ENCODE peak calls at places on chromosomes 1 and 21, in seven cellular contexts. One of them, this sample, is unnamed.

GRCh38 chr21:44530903-44531605 is 8.9 kb downstream of the KRTAP10-1 start:
- DNase-seq in NCI-H1694: no peak
- DNase-seq in EH: no peak
- DNase-seq in iPS-NIHi11: no peak
- DNase-seq in GM10248: no peak
- DNase-seq in T-helper 22 cell: no peak
- DNase-seq in Kasumi-1: no peak
- DNase-seq in this sample: no peak

GRCh38 chr21:41686664-41687063 is 80.2 kb downstream of the RIPK4 start:
- DNase-seq in NCI-H1694: no peak
- DNase-seq in EH: no peak
- DNase-seq in iPS-NIHi11: no peak
- DNase-seq in GM10248: no peak
- DNase-seq in T-helper 22 cell: no peak
- DNase-seq in Kasumi-1: no peak
- DNase-seq in this sample: no peak

GRCh38 chr21:36630485-36631206 is 68.3 kb upstream of the SIM2 start:
- DNase-seq in NCI-H1694: peak; percentile 79
- DNase-seq in EH: peak; percentile 51
- DNase-seq in iPS-NIHi11: peak; percentile 92
- DNase-seq in GM10248: peak; percentile 74
- DNase-seq in T-helper 22 cell: peak; percentile 1
- DNase-seq in Kasumi-1: peak; percentile 44
- DNase-seq in this sample: peak; percentile 38

GRCh38 chr1:209768354-209768774 is 12.5 kb downstream of the TRAF3IP3 start:
- DNase-seq in NCI-H1694: no peak
- DNase-seq in EH: no peak
- DNase-seq in iPS-NIHi11: no peak
- DNase-seq in GM10248: peak; percentile 83
- DNase-seq in T-helper 22 cell: peak; percentile 70
- DNase-seq in Kasumi-1: no peak
- DNase-seq in this sample: peak; percentile 76

GRCh38 chr1:211613108-211613947 is 34.4 kb upstream of the SLC30A1 start:
- DNase-seq in NCI-H1694: no peak
- DNase-seq in EH: peak; percentile 99
- DNase-seq in iPS-NIHi11: no peak
- DNase-seq in GM10248: no peak
- DNase-seq in T-helper 22 cell: no peak
- DNase-seq in Kasumi-1: peak; percentile 81
- DNase-seq in this sample: no peak

GRCh38 chr1:178019622-178020021 is 49.8 kb upstream of the SEC16B start:
- DNase-seq in NCI-H1694: no peak
- DNase-seq in EH: no peak
- DNase-seq in iPS-NIHi11: no peak
- DNase-seq in GM10248: no peak
- DNase-seq in T-helper 22 cell: no peak
- DNase-seq in Kasumi-1: no peak
- DNase-seq in this sample: no peak

GRCh38 chr1:201357211-201357610 is 20.3 kb downstream of the TNNT2 start:
- DNase-seq in NCI-H1694: no peak
- DNase-seq in EH: no peak
- DNase-seq in iPS-NIHi11: no peak
- DNase-seq in GM10248: no peak
- DNase-seq in T-helper 22 cell: no peak
- DNase-seq in Kasumi-1: no peak
- DNase-seq in this sample: no peak

GRCh38 chr21:39705849-39706248 is 39.1 kb upstream of the IGSF5 start:
- DNase-seq in NCI-H1694: no peak
- DNase-seq in EH: peak; percentile 18
- DNase-seq in iPS-NIHi11: no peak
- DNase-seq in GM10248: no peak
- DNase-seq in T-helper 22 cell: no peak
- DNase-seq in Kasumi-1: no peak
- DNase-seq in this sample: no peak

GRCh38 chr1:235902638-235903542 is 36.2 kb upstream of the LYST start:
- DNase-seq in NCI-H1694: no peak
- DNase-seq in EH: peak; percentile 91
- DNase-seq in iPS-NIHi11: no peak
- DNase-seq in GM10248: no peak
- DNase-seq in T-helper 22 cell: no peak
- DNase-seq in Kasumi-1: no peak
- DNase-seq in this sample: no peak

GRCh38 chr1:208203127-208203847 is 40.9 kb downstream of the PLXNA2 start:
- DNase-seq in NCI-H1694: peak; percentile 71
- DNase-seq in EH: peak; percentile 67
- DNase-seq in iPS-NIHi11: no peak
- DNase-seq in GM10248: no peak
- DNase-seq in T-helper 22 cell: no peak
- DNase-seq in Kasumi-1: no peak
- DNase-seq in this sample: no peak

This sample was measured in effector memory CD4-positive, alpha-beta T cell.